ENCODE peak calls at places on chromosomes 2 and 18, in nine cellular contexts. O is OCI-LY7; S is T follicular helper cell; U is non-pigmented ciliary epithelial cell; N is T-helper 2 cell; D is NCI-H1105 treated with DMSO at 0.1 percent for 48 hours; M is brain microvascular endothelial cell; H is BE2C; K is activated effector memory CD4-positive, alpha-beta T cell treated with anti-CD3 and anti-CD28 coated beads, Interleukin-2, amount 50 U/mL, for 16 hours. L is an unnamed sample.

GRCh38 chr2:76980067-76980466 is 542.1 kb downstream of the LRRTM4 start:
- DNase-seq in O (no peak), S (no peak), U (no peak), N (no peak), D (no peak), M (no peak), H (no peak), K (no peak), L (no peak)

GRCh38 chr2:207990784-207991183 is 34.5 kb downstream of the PLEKHM3 start:
- DNase-seq in O (no peak), S (no peak), U (no peak), N (no peak), D (no peak), M (no peak), H (no peak), K (no peak), L (no peak)

GRCh38 chr2:134912406-134912805 is 6.2 kb upstream of the CCNT2 start:
- DNase-seq in O (no peak), S (no peak), U (no peak), N (no peak), D (no peak), M (peak; percentile 35), H (no peak), K (no peak), L (no peak)

GRCh38 chr18:8406486-8407250 is 202.6 kb upstream of the RAB12 start:
- DNase-seq in O (no peak), S (no peak), U (no peak), N (no peak), D (no peak), M (no peak), H (no peak), K (no peak), L (no peak)

GRCh38 chr2:127456960-127457359 is 38.7 kb downstream of the PROC start:
- DNase-seq in O (no peak), S (no peak), U (no peak), N (no peak), D (no peak), M (no peak), H (no peak), K (no peak), L (no peak)

GRCh38 chr18:70333757-70334156 is 44.9 kb downstream of the SOCS6 start:
- DNase-seq in O (no peak), S (no peak), U (peak; percentile 97), N (no peak), D (no peak), M (peak; percentile 96), H (no peak), K (no peak), L (no peak)

GRCh38 chr2:113806217-113806913 is 49.9 kb upstream of the SLC35F5 start:
- DNase-seq in O (no peak), S (no peak), U (no peak), N (no peak), D (no peak), M (no peak), H (no peak), K (no peak), L (no peak)

GRCh38 chr2:120605231-120605935 is 130.3 kb upstream of the GLI2 start:
- DNase-seq in O (no peak), S (no peak), U (no peak), N (peak; percentile 7), D (peak; percentile 9), M (no peak), H (no peak), K (no peak), L (no peak)

GRCh38 chr2:200592414-200593075 is 6.7 kb downstream of the AOX1 start:
- DNase-seq in O (peak; percentile 12), S (no peak), U (no peak), N (peak; percentile 34), D (no peak), M (peak; percentile 37), H (no peak), K (no peak), L (no peak)

GRCh38 chr2:147549054-147549453 is 295.8 kb upstream of the ACVR2A start:
- DNase-seq in O (no peak), S (no peak), U (no peak), N (no peak), D (no peak), M (no peak), H (no peak), K (no peak), L (no peak)